ENCODE peak calls at places on chromosomes 5 and 9, in five cellular contexts. M is WTC11, U is ureter, C is SW480, I is astrocyte. H is an unnamed sample.

GRCh38 chr5:137292461-137293025 is 206.6 kb downstream of the SPOCK1 start:
- DNase-seq in M (no peak), U (no peak), C (no peak), I (no peak), H (no peak)

GRCh38 chr9:34430843-34431437 is 27.4 kb downstream of the FAM219A start:
- DNase-seq in M (peak; percentile 65), U (peak; percentile 60), C (peak; percentile 23), I (peak; percentile 67), H (peak; percentile 41)

GRCh38 chr9:104118916-104119315 is 24.8 kb downstream of the SMC2 start:
- DNase-seq in M (no peak), U (no peak), C (no peak), I (no peak), H (no peak)

GRCh38 chr9:85522459-85523092 is 219.2 kb downstream of the AGTPBP1 start:
- DNase-seq in M (peak; percentile 75), U (no peak), C (no peak), I (peak; percentile 38), H (peak; percentile 64)

GRCh38 chr9:27836661-27837401 is 263.6 kb upstream of the C9orf72 start:
- DNase-seq in M (no peak), U (no peak), C (no peak), I (no peak), H (no peak)

GRCh38 chr5:63963080-63963735 is 963 bp upstream of the HTR1A start:
- DNase-seq in M (peak; percentile 66), U (no peak), C (peak; percentile 45), I (peak; percentile 39), H (no peak)

GRCh38 chr5:151251001-151251551 is 1.9 kb upstream of the GM2A start:
- DNase-seq in M (no peak), U (no peak), C (no peak), I (no peak), H (no peak)

GRCh38 chr5:36734422-36734821 is 128.0 kb downstream of the SLC1A3 start:
- DNase-seq in M (no peak), U (no peak), C (peak; percentile 48), I (peak; percentile 6), H (no peak)

GRCh38 chr9:129231022-129231739 is 53.1 kb upstream of the IER5L start:
- DNase-seq in M (no peak), U (no peak), C (no peak), I (no peak), H (no peak)

GRCh38 chr9:104826109-104826775 is 62.3 kb downstream of the NIPSNAP3B start:
- DNase-seq in M (no peak), U (no peak), C (no peak), I (no peak), H (no peak)

GRCh38 chr9:134914501-134914834 is 3.2 kb downstream of the FCN1 start:
- DNase-seq in M (no peak), U (peak; percentile 4), C (no peak), I (no peak), H (no peak)

H was measured in anterior cingulate cortex.